ENCODE peak calls at places on chromosomes 11 and 22, in six cellular contexts. One of them, this sample, is unnamed.

GRCh38 chr11:118911880-118912741 is 13.6 kb downstream of the BCL9L start:
- DNase-seq in spleen: peak
- DNase-seq in esophagus squamous epithelium: no peak
- DNase-seq in K562: peak
- DNase-seq in uterus: peak
- DNase-seq in GM12891: no peak
- DNase-seq in this sample: peak

GRCh38 chr11:69267395-69267805 is 26.6 kb upstream of the MYEOV start:
- DNase-seq in spleen: peak
- DNase-seq in esophagus squamous epithelium: no peak
- DNase-seq in K562: no peak
- DNase-seq in uterus: no peak
- DNase-seq in GM12891: no peak
- DNase-seq in this sample: no peak

GRCh38 chr11:93521086-93521485 is 22.1 kb downstream of the SMCO4 start:
- DNase-seq in spleen: no peak
- DNase-seq in esophagus squamous epithelium: no peak
- DNase-seq in K562: no peak
- DNase-seq in uterus: no peak
- DNase-seq in GM12891: no peak
- DNase-seq in this sample: peak

GRCh38 chr11:20658135-20658534 is 11.3 kb upstream of the NELL1 start:
- DNase-seq in spleen: no peak
- DNase-seq in esophagus squamous epithelium: no peak
- DNase-seq in K562: no peak
- DNase-seq in uterus: no peak
- DNase-seq in GM12891: no peak
- DNase-seq in this sample: no peak

GRCh38 chr22:28817919-28818859 is 17.8 kb upstream of the XBP1 start:
- DNase-seq in spleen: peak
- DNase-seq in esophagus squamous epithelium: no peak
- DNase-seq in K562: no peak
- DNase-seq in uterus: no peak
- DNase-seq in GM12891: no peak
- DNase-seq in this sample: peak

GRCh38 chr22:25478573-25478972 is 85.9 kb upstream of the GRK3 start:
- DNase-seq in spleen: no peak
- DNase-seq in esophagus squamous epithelium: no peak
- DNase-seq in K562: no peak
- DNase-seq in uterus: no peak
- DNase-seq in GM12891: no peak
- DNase-seq in this sample: no peak

GRCh38 chr11:4644233-4644632 is 451 bp downstream of the OR51E1 start:
- DNase-seq in spleen: no peak
- DNase-seq in esophagus squamous epithelium: no peak
- DNase-seq in K562: no peak
- DNase-seq in uterus: no peak
- DNase-seq in GM12891: no peak
- DNase-seq in this sample: no peak

GRCh38 chr11:68865241-68865640 is 23.5 kb upstream of the CPT1A start:
- DNase-seq in spleen: peak
- DNase-seq in esophagus squamous epithelium: no peak
- DNase-seq in K562: no peak
- DNase-seq in uterus: no peak
- DNase-seq in GM12891: no peak
- DNase-seq in this sample: no peak

GRCh38 chr11:2215561-2216399 is 44.2 kb upstream of the TH start:
- DNase-seq in spleen: peak
- DNase-seq in esophagus squamous epithelium: no peak
- DNase-seq in K562: peak
- DNase-seq in uterus: peak
- DNase-seq in GM12891: no peak
- DNase-seq in this sample: no peak

GRCh38 chr11:66888282-66888681 is 31.4 kb downstream of the LRFN4 start:
- DNase-seq in spleen: no peak
- DNase-seq in esophagus squamous epithelium: no peak
- DNase-seq in K562: no peak
- DNase-seq in uterus: no peak
- DNase-seq in GM12891: no peak
- DNase-seq in this sample: no peak

GRCh38 chr11:76762867-76763572 is 20.1 kb upstream of the TSKU start:
- DNase-seq in spleen: peak
- DNase-seq in esophagus squamous epithelium: no peak
- DNase-seq in K562: no peak
- DNase-seq in uterus: no peak
- DNase-seq in GM12891: no peak
- DNase-seq in this sample: no peak

GRCh38 chr11:35842958-35843357 is 100.9 kb upstream of the LDLRAD3 start:
- DNase-seq in spleen: no peak
- DNase-seq in esophagus squamous epithelium: no peak
- DNase-seq in K562: no peak
- DNase-seq in uterus: no peak
- DNase-seq in GM12891: no peak
- DNase-seq in this sample: no peak

GRCh38 chr11:57429946-57430345 is 3.0 kb upstream of the SLC43A3 start:
- DNase-seq in spleen: no peak
- DNase-seq in esophagus squamous epithelium: no peak
- DNase-seq in K562: no peak
- DNase-seq in uterus: no peak
- DNase-seq in GM12891: no peak
- DNase-seq in this sample: no peak

GRCh38 chr11:47270331-47271271 is 668 bp downstream of the MADD start:
- DNase-seq in spleen: peak
- DNase-seq in esophagus squamous epithelium: no peak
- DNase-seq in K562: peak
- DNase-seq in uterus: peak
- DNase-seq in GM12891: no peak
- DNase-seq in this sample: peak

GRCh38 chr11:47269002-47269828 is 718 bp upstream of the MADD start:
- DNase-seq in spleen: peak
- DNase-seq in esophagus squamous epithelium: peak
- DNase-seq in K562: peak
- DNase-seq in uterus: peak
- DNase-seq in GM12891: peak
- DNase-seq in this sample: peak

GRCh38 chr11:47268448-47269001 is 1.4 kb upstream of the MADD start:
- DNase-seq in spleen: peak
- DNase-seq in esophagus squamous epithelium: no peak
- DNase-seq in K562: no peak
- DNase-seq in uterus: no peak
- DNase-seq in GM12891: no peak
- DNase-seq in this sample: no peak

GRCh38 chr11:47271328-47271727 is 1.4 kb downstream of the MADD start:
- DNase-seq in spleen: no peak
- DNase-seq in esophagus squamous epithelium: no peak
- DNase-seq in K562: no peak
- DNase-seq in uterus: no peak
- DNase-seq in GM12891: no peak
- DNase-seq in this sample: peak

DNA sequence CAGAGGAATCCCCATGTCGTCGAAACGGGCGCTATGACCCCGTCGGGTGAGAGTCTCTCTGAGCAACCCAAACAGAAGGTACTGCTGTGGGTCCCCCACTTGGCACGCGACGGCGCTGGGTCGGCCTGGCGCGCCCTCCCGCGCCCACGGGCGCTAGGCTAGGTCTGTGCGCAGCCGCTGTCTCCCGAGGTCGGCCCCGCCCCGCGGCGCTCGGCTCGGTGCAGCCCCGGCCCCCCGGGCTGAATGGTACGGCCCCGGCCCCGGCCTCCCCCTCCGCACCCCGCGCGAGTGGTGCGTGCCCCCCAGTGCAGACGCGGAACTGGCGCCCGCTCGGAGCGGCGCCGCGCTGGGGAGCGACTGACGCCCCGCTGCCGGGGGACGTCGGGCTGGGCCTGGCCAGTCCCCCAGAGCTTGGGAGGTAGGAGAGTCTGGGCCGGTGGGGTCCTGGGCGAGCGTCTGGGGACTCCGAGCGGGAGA is at the start of gene MADD:
- DNase-seq in spleen: peak
- DNase-seq in esophagus squamous epithelium: peak
- DNase-seq in K562: peak
- DNase-seq in uterus: peak
- DNase-seq in GM12891: peak
- DNase-seq in this sample: peak
- TF ChIP-seq POLR2A in spleen: peak
- TF ChIP-seq POLR2A in esophagus squamous epithelium: peak
- TF ChIP-seq POLR2A in K562: peak
- TF ChIP-seq POLR2A in uterus: peak
- TF ChIP-seq POLR2A in GM12891: peak
- TF ChIP-seq POLR2A in this sample: peak

DNA sequence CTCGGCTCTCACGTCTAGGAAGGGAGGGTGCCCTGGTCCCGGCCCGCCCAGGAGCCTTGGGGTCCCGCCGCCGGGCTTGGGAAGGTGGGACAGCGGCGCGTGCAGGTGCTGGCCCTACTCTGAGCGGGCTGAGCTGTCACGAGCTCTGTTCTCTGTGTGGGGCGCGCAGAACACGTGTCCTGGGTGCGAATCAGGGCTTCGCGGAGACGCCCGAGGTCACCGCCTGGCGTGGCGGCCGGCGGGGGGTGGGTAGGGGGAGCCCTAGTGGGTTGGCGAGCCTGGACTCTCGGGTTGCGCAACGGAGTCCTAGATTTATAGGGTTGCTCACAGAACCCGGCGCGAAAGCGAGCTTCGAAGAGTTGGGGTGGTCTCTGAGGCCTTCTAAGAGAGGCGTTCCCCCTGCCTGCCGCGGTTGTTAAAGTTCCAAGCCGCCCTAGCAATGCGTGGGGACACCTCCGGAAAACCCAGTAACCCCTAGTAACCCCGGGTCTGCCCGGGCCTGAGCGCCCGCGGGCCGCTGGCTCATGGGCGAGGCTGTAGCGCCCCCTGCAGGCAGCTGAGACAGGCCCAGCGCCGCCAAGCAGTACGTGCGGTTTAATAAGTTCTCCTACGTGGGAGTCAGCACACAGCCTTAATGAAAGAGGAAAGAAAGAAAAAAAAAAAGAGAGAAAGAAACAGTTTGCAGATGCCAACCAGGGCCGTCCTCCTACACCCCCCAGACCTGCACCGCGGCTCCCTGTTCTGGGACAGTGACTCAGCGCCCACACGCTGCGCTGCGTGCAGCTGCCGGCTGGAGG is 2.7 kb downstream of the ADM start:
- DNase-seq in spleen: peak
- DNase-seq in esophagus squamous epithelium: peak
- DNase-seq in K562: peak
- DNase-seq in uterus: peak
- DNase-seq in GM12891: peak
- DNase-seq in this sample: peak
- TF ChIP-seq POLR2A in spleen: no peak
- TF ChIP-seq POLR2A in esophagus squamous epithelium: peak
- TF ChIP-seq POLR2A in K562: no peak
- TF ChIP-seq POLR2A in uterus: no peak
- TF ChIP-seq POLR2A in GM12891: no peak
- TF ChIP-seq POLR2A in this sample: peak

GRCh38 chr11:13051257-13051656 is 42.1 kb downstream of the RASSF10 start:
- DNase-seq in spleen: no peak
- DNase-seq in esophagus squamous epithelium: no peak
- DNase-seq in K562: no peak
- DNase-seq in uterus: no peak
- DNase-seq in GM12891: no peak
- DNase-seq in this sample: no peak
- TF ChIP-seq POLR2A in spleen: no peak
- TF ChIP-seq POLR2A in esophagus squamous epithelium: no peak
- TF ChIP-seq POLR2A in K562: no peak
- TF ChIP-seq POLR2A in uterus: no peak
- TF ChIP-seq POLR2A in GM12891: no peak
- TF ChIP-seq POLR2A in this sample: no peak

GRCh38 chr11:8870461-8871282 is 40.3 kb upstream of the AKIP1 start:
- DNase-seq in spleen: peak
- DNase-seq in esophagus squamous epithelium: no peak
- DNase-seq in K562: peak
- DNase-seq in uterus: peak
- DNase-seq in GM12891: peak
- DNase-seq in this sample: peak

GRCh38 chr11:8872017-8872416 is 39.0 kb upstream of the AKIP1 start:
- DNase-seq in spleen: no peak
- DNase-seq in esophagus squamous epithelium: no peak
- DNase-seq in K562: no peak
- DNase-seq in uterus: no peak
- DNase-seq in GM12891: no peak
- DNase-seq in this sample: no peak

GRCh38 chr11:8867856-8868705 is 42.9 kb upstream of the AKIP1 start:
- DNase-seq in spleen: no peak
- DNase-seq in esophagus squamous epithelium: no peak
- DNase-seq in K562: no peak
- DNase-seq in uterus: no peak
- DNase-seq in GM12891: no peak
- DNase-seq in this sample: peak

GRCh38 chr11:8873966-8874365 is 37.0 kb upstream of the AKIP1 start:
- DNase-seq in spleen: no peak
- DNase-seq in esophagus squamous epithelium: no peak
- DNase-seq in K562: no peak
- DNase-seq in uterus: no peak
- DNase-seq in GM12891: no peak
- DNase-seq in this sample: peak

DNA sequence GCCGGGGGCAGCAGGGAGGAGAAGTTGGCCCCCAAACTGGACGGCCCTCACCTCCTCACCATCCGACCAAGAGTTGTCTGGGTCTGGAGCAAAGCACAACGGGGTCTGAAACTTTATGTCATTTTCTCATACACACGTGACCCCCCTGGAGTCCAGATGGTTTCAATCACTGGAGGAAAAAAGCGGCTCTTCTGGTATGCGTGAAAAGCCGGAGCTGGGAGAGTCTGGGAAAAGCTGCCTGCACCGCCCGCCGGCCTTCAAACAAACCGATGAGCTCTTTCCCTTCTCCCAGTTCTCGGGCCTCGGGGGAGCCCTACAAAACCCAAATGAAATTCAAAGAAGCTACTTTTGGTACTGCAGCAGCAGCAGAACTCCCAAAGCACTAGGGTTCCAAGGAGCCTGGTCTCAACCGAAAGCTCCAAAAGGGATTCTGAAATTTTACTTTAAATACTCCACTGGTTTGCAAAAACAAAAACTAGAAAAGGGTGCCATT is 39.7 kb upstream of the AKIP1 start:
- DNase-seq in spleen: no peak
- DNase-seq in esophagus squamous epithelium: peak
- DNase-seq in K562: no peak
- DNase-seq in uterus: peak
- DNase-seq in GM12891: no peak
- DNase-seq in this sample: no peak
- TF ChIP-seq POLR2A in spleen: no peak
- TF ChIP-seq POLR2A in esophagus squamous epithelium: peak
- TF ChIP-seq POLR2A in K562: no peak
- TF ChIP-seq POLR2A in uterus: peak
- TF ChIP-seq POLR2A in GM12891: no peak
- TF ChIP-seq POLR2A in this sample: no peak

This sample was measured in NB4.